ENCODE peak calls at places on chromosomes 3 and 15, in seven cellular contexts. R is fibroblast of lung, S is mesothelial cell of epicardium, H is ELR, V is RWPE1, X is iris pigment epithelial cell, U is heart right ventricle. N is an unnamed sample.

GRCh38 chr3:177427096-177427495 is 229.8 kb upstream of the TBL1XR1 start:
- DNase-seq in R (no peak), H (no peak), U (no peak), X (no peak), V (no peak), S (no peak), N (no peak)

GRCh38 chr3:141877911-141878310 is 1.5 kb downstream of the ATP1B3 start:
- DNase-seq in U (no peak), S (no peak), H (peak), X (peak), V (peak), R (peak), N (no peak)

GRCh38 chr3:146493221-146493620 is 23.9 kb upstream of the PLSCR2 start:
- DNase-seq in R (peak), X (peak), S (no peak), V (no peak), H (peak), U (no peak), N (no peak)

GRCh38 chr15:49145651-49146609 is 9.5 kb downstream of the COPS2 start:
- DNase-seq in R (peak), S (no peak), H (peak), U (no peak), X (peak), V (peak), N (no peak)

GRCh38 chr3:77039606-77040553 is at the start of gene ROBO2:
- DNase-seq in V (peak), S (peak), U (peak), H (peak), R (peak), X (peak), N (peak)

GRCh38 chr3:126938520-126939346 is 44.2 kb upstream of the PLXNA1 start:
- DNase-seq in R (no peak), X (no peak), S (no peak), H (no peak), U (no peak), V (no peak), N (no peak)

GRCh38 chr15:86444527-86444926 is 364.9 kb downstream of the AGBL1 start:
- DNase-seq in X (no peak), U (no peak), H (no peak), R (no peak), S (peak), V (peak), N (no peak)

GRCh38 chr3:57577786-57578185 is 19.4 kb downstream of the ARF4 start:
- DNase-seq in H (no peak), R (no peak), V (no peak), U (no peak), S (no peak), X (no peak), N (no peak)

GRCh38 chr3:121626495-121626894 is 33.3 kb downstream of the FBXO40 start:
- DNase-seq in R (no peak), U (no peak), V (no peak), S (no peak), H (no peak), X (no peak), N (no peak)

GRCh38 chr3:50264389-50264963 is 4.5 kb upstream of the SEMA3B start:
- DNase-seq in V (peak), R (peak), H (peak), S (peak), U (peak), X (peak), N (peak)

GRCh38 chr3:31680072-31680870 is 147.5 kb downstream of the STT3B start:
- DNase-seq in R (no peak), S (no peak), X (peak), H (no peak), U (no peak), V (no peak), N (no peak)

GRCh38 chr15:33608714-33609113 is 297.9 kb downstream of the RYR3 start:
- DNase-seq in U (no peak), V (no peak), R (no peak), X (no peak), H (peak), S (no peak), N (no peak)

GRCh38 chr3:9012521-9012920 is 49.2 kb upstream of the RAD18 start:
- DNase-seq in V (no peak), X (no peak), R (no peak), S (no peak), U (no peak), H (no peak), N (no peak)

GRCh38 chr3:42662813-42663535 is 9.5 kb downstream of the ZBTB47 start:
- DNase-seq in S (no peak), X (no peak), R (no peak), V (no peak), U (no peak), H (no peak), N (no peak)

GRCh38 chr15:25437751-25438600 is 848 bp downstream of the UBE3A start:
- DNase-seq in H (peak), V (peak), S (peak), U (peak), X (peak), R (peak), N (peak)

GRCh38 chr3:169686278-169686677 is 22.8 kb upstream of the MECOM start:
- DNase-seq in R (no peak), S (no peak), V (no peak), U (no peak), X (no peak), H (no peak), N (no peak)

GRCh38 chr3:127452321-127452821 is 138.2 kb downstream of the TPRA1 start:
- DNase-seq in U (no peak), S (peak), X (no peak), V (no peak), R (no peak), H (no peak), N (no peak)

GRCh38 chr15:37031198-37031597 is 69.2 kb downstream of the MEIS2 start:
- DNase-seq in H (peak), X (peak), R (peak), S (no peak), U (no peak), V (no peak), N (no peak)